ENCODE peak calls at places on chromosomes 13 and 19, in eight cellular contexts. H, V, F, O, P, X, Y and M are unnamed samples.

GRCh38 chr13:105608132-105608531 is 927.3 kb downstream of the EFNB2 start:
- DNase-seq in H (no peak), V (no peak), F (no peak), O (no peak), P (no peak), X (no peak), Y (no peak), M (no peak)

GRCh38 chr13:91359566-91359965 is 12.1 kb downstream of the MIR17HG start:
- DNase-seq in H (no peak), V (no peak), F (no peak), O (no peak), P (peak), X (no peak), Y (no peak), M (no peak)

GRCh38 chr13:45113809-45114208 is 6.5 kb upstream of the GTF2F2 start:
- DNase-seq in H (no peak), V (no peak), F (no peak), O (no peak), P (no peak), X (no peak), Y (no peak), M (no peak)

GRCh38 chr13:100521912-100522490 is 66.6 kb downstream of the GGACT start:
- DNase-seq in H (no peak), V (no peak), F (no peak), O (no peak), P (no peak), X (no peak), Y (no peak), M (no peak)

GRCh38 chr13:111584101-111584500 is 263.7 kb downstream of the TEX29 start:
- DNase-seq in H (peak), V (no peak), F (no peak), O (no peak), P (no peak), X (no peak), Y (no peak), M (peak)

GRCh38 chr19:17255150-17255621 is 9.4 kb downstream of the USHBP1 start:
- DNase-seq in H (no peak), V (no peak), F (no peak), O (no peak), P (no peak), X (no peak), Y (no peak), M (peak)

GRCh38 chr13:112892759-112893569 is 76.0 kb upstream of the MCF2L start:
- DNase-seq in H (no peak), V (no peak), F (peak), O (no peak), P (no peak), X (no peak), Y (no peak), M (peak)

GRCh38 chr19:6494438-6495036 is 7.6 kb downstream of the TUBB4A start:
- DNase-seq in H (no peak), V (no peak), F (no peak), O (no peak), P (no peak), X (no peak), Y (no peak), M (no peak)

GRCh38 chr19:48321372-48321621 is 4.1 kb upstream of the EMP3 start:
- DNase-seq in H (peak), V (peak), F (peak), O (peak), P (peak), X (peak), Y (peak), M (peak)

GRCh38 chr13:27953671-27954405 is 15.3 kb downstream of the CDX2 start:
- DNase-seq in H (no peak), V (peak), F (peak), O (peak), P (no peak), X (peak), Y (peak), M (peak)

GRCh38 chr19:5031231-5032100 is 62.6 kb downstream of the KDM4B start:
- DNase-seq in H (no peak), V (peak), F (peak), O (peak), P (peak), X (peak), Y (peak), M (peak)

GRCh38 chr13:19713186-19713965 is 69.4 kb downstream of the PSPC1 start:
- DNase-seq in H (no peak), V (peak), F (no peak), O (no peak), P (no peak), X (no peak), Y (no peak), M (peak)

GRCh38 chr19:51739466-51740213 is 12.0 kb downstream of the FPR1 start:
- DNase-seq in H (peak), V (no peak), F (no peak), O (no peak), P (no peak), X (no peak), Y (no peak), M (no peak)

GRCh38 chr13:38575427-38575826 is 111.5 kb upstream of the FREM2 start:
- DNase-seq in H (no peak), V (no peak), F (no peak), O (no peak), P (no peak), X (no peak), Y (no peak), M (no peak)

GRCh38 chr13:107291875-107292274 is 723.9 kb upstream of the ARGLU1 start:
- DNase-seq in H (no peak), V (no peak), F (no peak), O (no peak), P (no peak), X (no peak), Y (no peak), M (no peak)

GRCh38 chr13:88761145-88761544 is 1090.0 kb downstream of the SLITRK5 start:
- DNase-seq in H (no peak), V (no peak), F (no peak), O (no peak), P (no peak), X (no peak), Y (no peak), M (no peak)

GRCh38 chr19:41882568-41883462 is at the start of gene ARHGEF1:
- DNase-seq in H (no peak), V (peak), F (peak), O (peak), P (peak), X (no peak), Y (no peak), M (no peak)

GRCh38 chr13:60431108-60431700 is 34.2 kb downstream of the TDRD3 start:
- DNase-seq in H (no peak), V (peak), F (no peak), O (no peak), P (peak), X (no peak), Y (no peak), M (peak)

GRCh38 chr13:62294210-62294609 is 878.6 kb upstream of the PCDH20 start:
- DNase-seq in H (no peak), V (no peak), F (no peak), O (no peak), P (no peak), X (no peak), Y (no peak), M (no peak)

GRCh38 chr19:50024719-50025021 is 502 bp downstream of the VRK3 start:
- DNase-seq in H (no peak), V (no peak), F (no peak), O (no peak), P (no peak), X (no peak), Y (no peak), M (no peak)

GRCh38 chr13:111396457-111396856 is 76.0 kb downstream of the TEX29 start:
- DNase-seq in H (peak), V (no peak), F (peak), O (no peak), P (no peak), X (no peak), Y (no peak), M (no peak)

GRCh38 chr13:106259928-106260327 is 275.5 kb downstream of the EFNB2 start:
- DNase-seq in H (no peak), V (no peak), F (no peak), O (no peak), P (no peak), X (no peak), Y (no peak), M (no peak)

GRCh38 chr13:57569981-57570380 is 61.6 kb upstream of the PCDH17 start:
- DNase-seq in H (no peak), V (no peak), F (no peak), O (no peak), P (no peak), X (no peak), Y (no peak), M (peak)

GRCh38 chr19:14676762-14677161 is 2.1 kb upstream of the ADGRE3 start:
- DNase-seq in H (no peak), V (no peak), F (no peak), O (no peak), P (no peak), X (no peak), Y (no peak), M (no peak)

GRCh38 chr13:77838271-77838670 is 80.4 kb downstream of the EDNRB start:
- DNase-seq in H (no peak), V (no peak), F (no peak), O (no peak), P (no peak), X (no peak), Y (no peak), M (no peak)

GRCh38 chr19:10290876-10291553 is 1.3 kb downstream of the ICAM5 start:
- DNase-seq in H (no peak), V (peak), F (peak), O (no peak), P (peak), X (no peak), Y (peak), M (peak)

GRCh38 chr13:45325806-45326205 is 15.2 kb downstream of the TPT1 start:
- DNase-seq in H (no peak), V (peak), F (peak), O (peak), P (no peak), X (peak), Y (no peak), M (no peak)

GRCh38 chr13:37914781-37915391 is 45.3 kb upstream of the TRPC4 start:
- DNase-seq in H (no peak), V (peak), F (no peak), O (no peak), P (no peak), X (no peak), Y (no peak), M (no peak)

GRCh38 chr13:33480561-33480960 is 195.0 kb upstream of the STARD13 start:
- DNase-seq in H (no peak), V (peak), F (no peak), O (no peak), P (no peak), X (no peak), Y (no peak), M (no peak)